ENCODE peak calls at places on chromosomes 7 and 10, in eight cellular contexts. J, Q, X, P, O, M, G and E are unnamed samples.

GRCh38 chr10:121459279-121459764 is 138.9 kb downstream of the FGFR2 start:
- ATAC-seq in O (no peak), J (no peak), P (no peak), X (no peak), G (peak; percentile 49), M (no peak), Q (no peak), E (no peak)

GRCh38 chr10:71258446-71259145 is 46.2 kb downstream of the UNC5B start:
- ATAC-seq in Q (no peak), P (no peak), G (no peak), M (no peak), J (no peak), X (no peak), O (no peak), E (no peak)

GRCh38 chr7:157405914-157406810 is 69.4 kb downstream of the DNAJB6 start:
- ATAC-seq in M (no peak), P (no peak), G (peak; percentile 72), J (no peak), O (no peak), X (no peak), Q (no peak), E (no peak)

GRCh38 chr7:132328047-132328620 is 248.1 kb downstream of the PLXNA4 start:
- ATAC-seq in J (no peak), O (no peak), P (no peak), G (no peak), X (no peak), Q (no peak), M (no peak), E (no peak)

GRCh38 chr10:126133906-126134703 is 237.7 kb downstream of the FANK1 start:
- ATAC-seq in Q (no peak), J (no peak), G (no peak), X (no peak), O (no peak), P (peak; percentile 84), M (no peak), E (no peak)

GRCh38 chr7:142636751-142637150 is 112.5 kb upstream of the PRSS1 start:
- ATAC-seq in J (peak; percentile 57), P (no peak), X (peak; percentile 85), Q (peak; percentile 85), O (peak; percentile 81), G (no peak), M (no peak), E (no peak)

GRCh38 chr10:51313259-51313658 is 239.0 kb downstream of the PRKG1 start:
- ATAC-seq in J (no peak), G (no peak), X (no peak), Q (no peak), M (no peak), P (no peak), O (no peak), E (no peak)

GRCh38 chr10:14750900-14751575 is 23.7 kb downstream of the FAM107B start:
- ATAC-seq in G (no peak), O (no peak), J (no peak), Q (peak; percentile 36), X (no peak), M (no peak), P (no peak), E (peak; percentile 92)

GRCh38 chr7:158776474-158776873 is 52.8 kb downstream of the ESYT2 start:
- ATAC-seq in P (no peak), M (no peak), G (no peak), J (no peak), X (no peak), Q (no peak), O (no peak), E (no peak)

GRCh38 chr10:24292304-24293291 is 83.7 kb downstream of the KIAA1217 start:
- ATAC-seq in X (no peak), Q (no peak), P (no peak), M (no peak), J (no peak), O (no peak), G (no peak), E (no peak)